ENCODE peak calls at places on chromosome 18, in nine cellular contexts. Z is OCI-LY7; M is HCT116; L is stomach; H is left ventricle myocardium inferior; Y is GM12865; P is colonic mucosa; E is CD4-positive, alpha-beta T cell; F is hepatocyte. T is an unnamed sample.

GRCh38 chr18:57149031-57149430 is 2.1 kb downstream of the BOD1L2 start:
- DNase-seq in P (no peak), H (no peak), E (no peak), L (no peak), M (no peak), F (no peak), Z (no peak), Y (no peak), T (no peak)

GRCh38 chr18:986071-986470 is 81.4 kb downstream of the ADCYAP1 start:
- DNase-seq in F (no peak), M (no peak), Y (no peak), Z (no peak), H (no peak), L (no peak), P (no peak), E (no peak), T (no peak)

GRCh38 chr18:46332956-46333355 is 228.8 kb downstream of the HAUS1 start:
- DNase-seq in P (no peak), E (no peak), H (no peak), L (no peak), F (no peak), M (no peak), Z (no peak), Y (no peak), T (peak; percentile 31)

GRCh38 chr18:57660961-57661360 is 39.3 kb upstream of the NARS1 start:
- DNase-seq in M (no peak), F (no peak), Z (no peak), E (no peak), P (no peak), H (no peak), Y (no peak), L (no peak), T (no peak)

GRCh38 chr18:35189510-35189909 is 51.3 kb upstream of the ZNF397 start:
- DNase-seq in H (no peak), M (no peak), E (no peak), Z (no peak), L (no peak), P (no peak), F (peak; percentile 20), Y (no peak), T (no peak)

GRCh38 chr18:62486290-62486964 is 36.4 kb upstream of the ZCCHC2 start:
- DNase-seq in Z (no peak), M (peak; percentile 94), E (no peak), P (peak; percentile 77), F (peak; percentile 80), Y (peak; percentile 14), H (no peak), L (peak; percentile 44), T (no peak)

GRCh38 chr18:45517181-45517741 is 98.0 kb upstream of the SLC14A2 start:
- DNase-seq in Y (no peak), L (no peak), F (no peak), E (no peak), P (no peak), Z (no peak), M (no peak), H (peak; percentile 65), T (no peak)

GRCh38 chr18:56575819-56576663 is 62.4 kb downstream of the TXNL1 start:
- DNase-seq in Y (peak; percentile 51), Z (peak; percentile 33), F (peak; percentile 70), M (peak; percentile 43), L (no peak), E (no peak), P (no peak), H (no peak), T (no peak)

GRCh38 chr18:36095936-36096519 is 28.7 kb upstream of the RPRD1A start:
- DNase-seq in E (no peak), L (no peak), F (peak; percentile 68), Z (peak; percentile 58), P (no peak), Y (peak; percentile 74), H (no peak), M (peak; percentile 71), T (no peak)

GRCh38 chr18:28065031-28065792 is 111.7 kb downstream of the CDH2 start:
- DNase-seq in Y (no peak), M (no peak), E (no peak), Z (no peak), P (no peak), L (no peak), F (peak; percentile 38), H (no peak), T (no peak)

GRCh38 chr18:23177433-23178072 is 42.3 kb downstream of the CABLES1 start:
- DNase-seq in F (no peak), H (no peak), Y (no peak), L (no peak), P (no peak), Z (no peak), E (no peak), M (no peak), T (no peak)

GRCh38 chr18:62757399-62758010 is 42.2 kb downstream of the PHLPP1 start:
- DNase-seq in E (no peak), F (no peak), P (peak; percentile 48), M (no peak), Z (no peak), Y (no peak), H (no peak), L (no peak), T (no peak)

GRCh38 chr18:6731197-6731596 is 1.7 kb downstream of the ARHGAP28 start:
- DNase-seq in L (no peak), P (no peak), F (peak; percentile 32), H (no peak), Z (no peak), Y (no peak), E (no peak), M (no peak), T (no peak)

GRCh38 chr18:24657461-24657860 is 197.0 kb downstream of the HRH4 start:
- DNase-seq in Z (no peak), M (no peak), L (no peak), H (peak; percentile 22), E (no peak), Y (no peak), F (no peak), P (no peak), T (no peak)

GRCh38 chr18:79056827-79057367 is 12.3 kb upstream of the ATP9B start:
- DNase-seq in P (no peak), L (no peak), H (no peak), M (no peak), Z (no peak), F (no peak), Y (no peak), E (no peak), T (no peak)

GRCh38 chr18:9337875-9338274 is 3.3 kb downstream of the TWSG1 start:
- DNase-seq in L (no peak), H (no peak), M (no peak), P (no peak), E (no peak), Y (peak; percentile 39), Z (no peak), F (no peak), T (no peak)
- TF ChIP-seq CTCF in L (no peak), H (no peak), M (no peak), P (no peak), E (no peak), Y (no peak), Z (no peak), F (no peak), T (no peak)

GRCh38 chr18:49784427-49785185 is 28.7 kb downstream of the ACAA2 start:
- DNase-seq in H (no peak), L (no peak), F (no peak), Y (no peak), M (no peak), P (no peak), E (no peak), Z (no peak), T (no peak)
- TF ChIP-seq CTCF in H (no peak), L (no peak), F (peak; percentile 29), Y (no peak), M (peak; percentile 18), P (no peak), E (no peak), Z (peak; percentile 20), T (no peak)

DNA sequence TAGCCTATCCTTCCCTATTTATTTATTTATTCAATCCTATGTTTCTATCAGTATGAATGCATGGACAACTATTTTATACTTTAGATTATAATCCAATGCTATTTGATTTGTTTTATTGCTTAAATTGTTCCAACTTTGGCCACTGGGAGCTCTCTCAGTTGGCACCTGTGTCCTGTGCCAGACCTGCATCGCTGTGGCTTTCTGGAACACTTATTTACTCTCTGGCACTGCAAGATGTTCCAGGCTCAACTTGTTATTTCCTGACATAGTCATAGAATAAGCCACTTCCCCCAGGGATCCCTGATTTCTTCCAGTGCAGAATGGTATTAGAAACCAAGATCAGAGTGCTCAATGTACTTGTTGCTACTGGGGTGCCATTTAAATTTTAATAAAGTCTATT is 5.8 kb downstream of the MC2R start:
- DNase-seq in P (no peak), F (no peak), Y (no peak), Z (no peak), M (no peak), H (no peak), E (no peak), L (no peak), T (no peak)
- TF ChIP-seq CTCF in P (no peak), F (no peak), Y (no peak), Z (peak; percentile 54), M (peak; percentile 27), H (no peak), E (no peak), L (no peak), T (no peak)

DNA sequence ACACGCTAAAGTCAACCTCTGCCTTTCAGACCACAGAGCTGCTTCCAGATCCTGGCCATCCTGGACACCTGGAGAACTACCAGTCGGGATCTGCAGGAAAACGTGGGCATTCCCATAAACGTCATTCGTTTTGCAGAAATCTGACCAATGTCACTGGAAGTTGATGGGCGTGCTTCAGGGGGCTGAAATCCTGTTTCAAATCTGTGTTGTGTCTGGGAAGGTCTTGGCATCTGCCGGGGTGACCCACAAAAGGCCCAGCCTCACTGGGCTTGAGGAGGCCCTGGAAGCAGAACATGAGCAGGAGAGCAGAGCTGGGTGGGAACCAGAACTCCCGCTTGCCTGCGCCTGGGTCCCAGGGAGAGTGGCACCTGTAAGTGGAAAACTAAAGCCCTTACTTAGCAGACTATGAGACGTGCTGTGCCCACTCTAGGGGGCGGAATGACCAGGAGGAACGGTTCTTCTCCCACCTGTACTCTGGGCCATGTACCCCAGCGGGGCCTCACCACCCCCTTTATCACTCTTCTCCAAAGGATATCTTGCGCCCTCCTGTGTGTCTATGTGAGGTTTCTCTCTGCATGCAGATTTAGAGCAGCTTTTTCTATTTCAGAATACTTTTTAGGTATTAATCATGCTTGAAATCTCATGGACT is 200.9 kb downstream of the FAM210A start:
- DNase-seq in Y (no peak), F (no peak), Z (no peak), P (no peak), M (no peak), H (no peak), L (no peak), E (no peak), T (no peak)
- TF ChIP-seq CTCF in Y (no peak), F (peak; percentile 5), Z (peak; percentile 32), P (no peak), M (no peak), H (no peak), L (no peak), E (no peak), T (no peak)

GRCh38 chr18:76480913-76481312 is 14.1 kb downstream of the ZNF516 start:
- DNase-seq in E (no peak), M (no peak), L (no peak), P (no peak), Y (no peak), H (no peak), F (no peak), Z (no peak), T (no peak)
- TF ChIP-seq CTCF in E (no peak), M (peak; percentile 39), L (no peak), P (no peak), Y (peak; percentile 23), H (no peak), F (no peak), Z (no peak), T (no peak)